ENCODE peak calls at places on chromosomes 2 and 18, in eight cellular contexts. One of them, this sample, is unnamed.

GRCh38 chr18:62839874-62840713 is 124.8 kb downstream of the PHLPP1 start:
- DNase-seq in psoas muscle: no peak
- DNase-seq in endothelial cell: no peak
- DNase-seq in astrocyte of the spinal cord: no peak
- DNase-seq in testis: no peak
- DNase-seq in uterus: no peak
- DNase-seq in adrenal gland: no peak
- DNase-seq in hepatocyte: no peak
- DNase-seq in this sample: no peak

GRCh38 chr2:168703926-168704325 is 98.5 kb upstream of the NOSTRIN start:
- DNase-seq in psoas muscle: no peak
- DNase-seq in uterus: no peak
- DNase-seq in hepatocyte: no peak
- DNase-seq in adrenal gland: no peak
- DNase-seq in astrocyte of the spinal cord: no peak
- DNase-seq in endothelial cell: no peak
- DNase-seq in testis: no peak
- DNase-seq in this sample: no peak

GRCh38 chr2:195810340-195811098 is 153.5 kb downstream of the SLC39A10 start:
- DNase-seq in psoas muscle: no peak
- DNase-seq in endothelial cell: no peak
- DNase-seq in uterus: no peak
- DNase-seq in adrenal gland: no peak
- DNase-seq in astrocyte of the spinal cord: no peak
- DNase-seq in testis: no peak
- DNase-seq in hepatocyte: no peak
- DNase-seq in this sample: no peak

GRCh38 chr2:176751314-176751713 is 461.3 kb upstream of the HNRNPA3 start:
- DNase-seq in testis: no peak
- DNase-seq in hepatocyte: no peak
- DNase-seq in endothelial cell: no peak
- DNase-seq in psoas muscle: no peak
- DNase-seq in uterus: no peak
- DNase-seq in adrenal gland: no peak
- DNase-seq in astrocyte of the spinal cord: no peak
- DNase-seq in this sample: no peak

GRCh38 chr18:31232779-31233424 is 70.2 kb upstream of the DSC1 start:
- DNase-seq in adrenal gland: no peak
- DNase-seq in endothelial cell: no peak
- DNase-seq in psoas muscle: no peak
- DNase-seq in uterus: no peak
- DNase-seq in hepatocyte: no peak
- DNase-seq in testis: no peak
- DNase-seq in astrocyte of the spinal cord: no peak
- DNase-seq in this sample: no peak

GRCh38 chr18:38930881-38931753 is 1365.5 kb upstream of the CELF4 start:
- DNase-seq in testis: no peak
- DNase-seq in hepatocyte: no peak
- DNase-seq in endothelial cell: no peak
- DNase-seq in adrenal gland: no peak
- DNase-seq in psoas muscle: no peak
- DNase-seq in astrocyte of the spinal cord: no peak
- DNase-seq in uterus: no peak
- DNase-seq in this sample: no peak

GRCh38 chr2:28499298-28499697 is 3.4 kb downstream of the PLB1 start:
- DNase-seq in astrocyte of the spinal cord: no peak
- DNase-seq in adrenal gland: no peak
- DNase-seq in endothelial cell: no peak
- DNase-seq in hepatocyte: no peak
- DNase-seq in uterus: no peak
- DNase-seq in psoas muscle: no peak
- DNase-seq in testis: no peak
- DNase-seq in this sample: no peak

GRCh38 chr2:96891591-96892333 is 21.9 kb upstream of the SEMA4C start:
- DNase-seq in astrocyte of the spinal cord: peak
- DNase-seq in endothelial cell: no peak
- DNase-seq in hepatocyte: no peak
- DNase-seq in psoas muscle: no peak
- DNase-seq in adrenal gland: peak
- DNase-seq in uterus: peak
- DNase-seq in testis: no peak
- DNase-seq in this sample: no peak

DNA sequence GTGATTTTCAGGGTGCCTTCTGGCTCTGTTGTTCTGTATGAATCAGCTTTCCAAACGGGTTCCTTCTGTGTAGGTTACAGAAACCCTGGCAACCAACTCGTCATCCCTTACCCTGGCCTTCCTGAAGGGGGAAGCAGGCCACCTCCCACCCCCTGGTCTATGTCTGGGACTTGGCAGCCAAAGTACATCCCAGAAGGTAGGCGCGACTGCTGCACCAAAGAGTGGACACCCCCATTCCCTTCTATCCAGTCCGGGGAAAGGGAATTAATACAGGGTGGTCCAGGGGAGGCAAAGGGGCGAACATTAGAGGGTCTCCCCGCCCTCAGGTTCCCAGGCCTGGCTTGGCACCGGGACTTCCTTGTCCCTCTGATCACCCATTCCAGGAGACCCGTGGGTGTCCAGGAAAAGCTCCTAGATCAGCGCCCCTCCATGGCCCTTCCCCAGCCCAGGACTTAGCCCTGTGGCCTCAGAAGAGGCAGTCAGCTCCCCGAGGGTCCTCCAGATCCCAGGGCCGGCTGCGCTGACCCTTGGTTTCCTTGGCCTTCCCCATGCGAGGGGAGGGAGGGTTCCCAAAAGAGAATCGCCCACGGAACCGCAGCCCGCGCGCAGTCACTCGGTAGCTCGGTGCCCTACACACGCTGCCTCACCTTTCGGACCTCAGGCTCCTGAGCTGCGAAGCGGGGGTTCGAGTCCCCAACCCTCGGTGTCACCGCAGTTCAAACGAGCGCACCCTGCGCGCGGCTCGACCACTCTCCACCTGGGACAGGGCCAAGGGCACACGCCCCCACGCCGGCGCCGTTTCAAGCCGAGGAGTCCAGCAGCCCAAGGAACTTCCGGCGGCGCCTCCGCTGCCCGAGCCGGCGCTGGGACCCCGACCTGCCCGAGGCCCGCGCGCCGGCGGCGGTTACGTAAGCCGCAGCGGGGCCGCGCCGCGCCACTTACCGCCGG is at the start of gene PER2:
- DNase-seq in adrenal gland: peak
- DNase-seq in uterus: peak
- DNase-seq in psoas muscle: peak
- DNase-seq in hepatocyte: peak
- DNase-seq in endothelial cell: peak
- DNase-seq in testis: peak
- DNase-seq in astrocyte of the spinal cord: peak
- DNase-seq in this sample: peak
- TF ChIP-seq CTCF in adrenal gland: no peak
- TF ChIP-seq CTCF in uterus: peak
- TF ChIP-seq CTCF in psoas muscle: no peak
- TF ChIP-seq CTCF in hepatocyte: peak
- TF ChIP-seq CTCF in endothelial cell: no peak
- TF ChIP-seq CTCF in testis: no peak
- TF ChIP-seq CTCF in astrocyte of the spinal cord: peak
- TF ChIP-seq CTCF in this sample: no peak

GRCh38 chr2:60661073-60661738 is 94.9 kb upstream of the PAPOLG start:
- DNase-seq in endothelial cell: no peak
- DNase-seq in psoas muscle: no peak
- DNase-seq in testis: no peak
- DNase-seq in astrocyte of the spinal cord: no peak
- DNase-seq in uterus: no peak
- DNase-seq in hepatocyte: no peak
- DNase-seq in adrenal gland: no peak
- DNase-seq in this sample: no peak

GRCh38 chr2:60657673-60658072 is 98.4 kb upstream of the PAPOLG start:
- DNase-seq in hepatocyte: no peak
- DNase-seq in uterus: no peak
- DNase-seq in endothelial cell: no peak
- DNase-seq in psoas muscle: no peak
- DNase-seq in testis: no peak
- DNase-seq in adrenal gland: no peak
- DNase-seq in astrocyte of the spinal cord: no peak
- DNase-seq in this sample: no peak

GRCh38 chr2:60659026-60659425 is 97.0 kb upstream of the PAPOLG start:
- DNase-seq in testis: no peak
- DNase-seq in adrenal gland: no peak
- DNase-seq in astrocyte of the spinal cord: no peak
- DNase-seq in psoas muscle: no peak
- DNase-seq in endothelial cell: no peak
- DNase-seq in hepatocyte: no peak
- DNase-seq in uterus: no peak
- DNase-seq in this sample: no peak
- TF ChIP-seq CTCF in testis: no peak
- TF ChIP-seq CTCF in adrenal gland: no peak
- TF ChIP-seq CTCF in astrocyte of the spinal cord: no peak
- TF ChIP-seq CTCF in psoas muscle: no peak
- TF ChIP-seq CTCF in endothelial cell: no peak
- TF ChIP-seq CTCF in hepatocyte: no peak
- TF ChIP-seq CTCF in uterus: no peak
- TF ChIP-seq CTCF in this sample: no peak

GRCh38 chr2:33134086-33134763 is 187.5 kb downstream of the LTBP1 start:
- DNase-seq in testis: peak
- DNase-seq in psoas muscle: peak
- DNase-seq in uterus: peak
- DNase-seq in endothelial cell: no peak
- DNase-seq in astrocyte of the spinal cord: peak
- DNase-seq in hepatocyte: peak
- DNase-seq in adrenal gland: peak
- DNase-seq in this sample: peak
- TF ChIP-seq CTCF in testis: no peak
- TF ChIP-seq CTCF in psoas muscle: peak
- TF ChIP-seq CTCF in uterus: peak
- TF ChIP-seq CTCF in endothelial cell: no peak
- TF ChIP-seq CTCF in astrocyte of the spinal cord: peak
- TF ChIP-seq CTCF in hepatocyte: no peak
- TF ChIP-seq CTCF in adrenal gland: no peak
- TF ChIP-seq CTCF in this sample: no peak

GRCh38 chr2:203909946-203910476 is 26.6 kb upstream of the ICOS start:
- DNase-seq in hepatocyte: no peak
- DNase-seq in adrenal gland: no peak
- DNase-seq in psoas muscle: no peak
- DNase-seq in testis: no peak
- DNase-seq in uterus: no peak
- DNase-seq in astrocyte of the spinal cord: no peak
- DNase-seq in endothelial cell: no peak
- DNase-seq in this sample: no peak
- TF ChIP-seq CTCF in hepatocyte: no peak
- TF ChIP-seq CTCF in adrenal gland: no peak
- TF ChIP-seq CTCF in psoas muscle: no peak
- TF ChIP-seq CTCF in testis: no peak
- TF ChIP-seq CTCF in uterus: no peak
- TF ChIP-seq CTCF in astrocyte of the spinal cord: no peak
- TF ChIP-seq CTCF in endothelial cell: no peak
- TF ChIP-seq CTCF in this sample: no peak

GRCh38 chr18:2881490-2882195 is 34.8 kb downstream of the EMILIN2 start:
- DNase-seq in endothelial cell: no peak
- DNase-seq in psoas muscle: peak
- DNase-seq in hepatocyte: no peak
- DNase-seq in adrenal gland: no peak
- DNase-seq in testis: peak
- DNase-seq in uterus: peak
- DNase-seq in astrocyte of the spinal cord: peak
- DNase-seq in this sample: no peak
- TF ChIP-seq CTCF in endothelial cell: no peak
- TF ChIP-seq CTCF in psoas muscle: no peak
- TF ChIP-seq CTCF in hepatocyte: no peak
- TF ChIP-seq CTCF in adrenal gland: no peak
- TF ChIP-seq CTCF in testis: no peak
- TF ChIP-seq CTCF in uterus: peak
- TF ChIP-seq CTCF in astrocyte of the spinal cord: peak
- TF ChIP-seq CTCF in this sample: no peak